ENCODE peak calls at places on chromosomes 2 and 18, in nine cellular contexts. X is fibroblast of mammary gland, K is choroid plexus epithelial cell, R is MM.1S, Q is brain microvascular endothelial cell, T is CD14-positive monocyte, V is ovary, F is endothelial cell, U is thoracic aorta. S is an unnamed sample.

GRCh38 chr2:72933646-72934151 is 16.4 kb downstream of the EMX1 start:
- DNase-seq in R (no peak), U (no peak), X (no peak), F (no peak), K (no peak), Q (no peak), T (no peak), V (no peak), S (no peak)

GRCh38 chr2:111905990-111906735 is 7.8 kb downstream of the MERTK start:
- DNase-seq in F (no peak), T (no peak), Q (no peak), V (no peak), X (no peak), K (no peak), U (no peak), R (peak; percentile 55), S (no peak)

GRCh38 chr2:30271300-30271699 is 40.0 kb downstream of the LBH start:
- DNase-seq in F (no peak), Q (no peak), R (no peak), V (no peak), U (no peak), X (no peak), T (no peak), K (no peak), S (no peak)

GRCh38 chr18:65091737-65092329 is 659.0 kb upstream of the CDH7 start:
- DNase-seq in U (no peak), F (peak; percentile 6), K (peak; percentile 31), V (no peak), T (no peak), Q (peak; percentile 10), X (peak; percentile 2), R (peak; percentile 60), S (no peak)

GRCh38 chr18:58590231-58590630 is 38.7 kb downstream of the ALPK2 start:
- DNase-seq in F (no peak), Q (peak; percentile 86), V (no peak), K (peak; percentile 95), U (no peak), X (peak; percentile 71), R (no peak), T (no peak), S (no peak)

GRCh38 chr18:55489742-55490055 is 98.3 kb downstream of the TCF4 start:
- DNase-seq in Q (no peak), X (no peak), F (no peak), R (peak; percentile 70), T (no peak), U (no peak), V (no peak), K (no peak), S (peak; percentile 30)

GRCh38 chr18:40314199-40314598 is 1640.8 kb upstream of the PIK3C3 start:
- DNase-seq in K (no peak), F (no peak), R (no peak), V (no peak), Q (no peak), U (no peak), T (no peak), X (no peak), S (no peak)

GRCh38 chr2:31151501-31151900 is 13.3 kb upstream of the GALNT14 start:
- DNase-seq in R (no peak), X (no peak), V (no peak), Q (no peak), U (no peak), F (no peak), K (no peak), T (no peak), S (no peak)

GRCh38 chr2:106886916-106887758 is 1.2 kb upstream of the ST6GAL2 start:
- DNase-seq in V (no peak), X (no peak), U (peak; percentile 11), F (peak; percentile 53), T (no peak), K (peak; percentile 31), Q (peak; percentile 20), R (no peak), S (no peak)

GRCh38 chr2:26347286-26347865 is 787 bp upstream of the ADGRF3 start:
- DNase-seq in T (no peak), X (peak; percentile 27), V (no peak), R (no peak), U (no peak), F (no peak), K (peak; percentile 50), Q (no peak), S (no peak)

GRCh38 chr18:36187826-36188721 is 777 bp downstream of the MOCOS start:
- DNase-seq in Q (no peak), U (no peak), R (no peak), V (peak; percentile 48), F (peak; percentile 10), T (no peak), K (no peak), X (peak; percentile 57), S (no peak)

GRCh38 chr18:36676629-36677028 is 152.2 kb downstream of the TPGS2 start:
- DNase-seq in T (no peak), V (no peak), K (no peak), R (no peak), X (no peak), Q (no peak), F (no peak), U (no peak), S (no peak)

GRCh38 chr18:3071676-3072075 is 58.7 kb upstream of the LPIN2 start:
- DNase-seq in R (no peak), V (no peak), T (no peak), U (no peak), Q (no peak), F (no peak), K (no peak), X (no peak), S (no peak)

GRCh38 chr18:3069671-3070433 is 56.9 kb upstream of the LPIN2 start:
- DNase-seq in Q (no peak), X (no peak), V (no peak), R (no peak), K (peak; percentile 16), T (no peak), U (no peak), F (no peak), S (no peak)

GRCh38 chr18:3074094-3074493 is 61.1 kb upstream of the LPIN2 start:
- DNase-seq in U (no peak), Q (no peak), T (no peak), V (no peak), K (no peak), R (no peak), X (no peak), F (no peak), S (no peak)

GRCh38 chr18:3075491-3075890 is 62.5 kb upstream of the LPIN2 start:
- DNase-seq in U (no peak), X (no peak), V (no peak), F (no peak), T (no peak), R (no peak), K (no peak), Q (no peak), S (no peak)
- TF ChIP-seq CTCF in U (no peak), X (no peak), V (no peak), F (no peak), T (no peak), R (no peak), K (no peak), Q (no peak), S (no peak)

GRCh38 chr2:7672685-7673071 is 755.5 kb downstream of the RNF144A start:
- DNase-seq in F (no peak), U (no peak), K (no peak), Q (no peak), T (no peak), X (no peak), V (no peak), R (no peak), S (no peak)

GRCh38 chr2:7671312-7671711 is 754.1 kb downstream of the RNF144A start:
- DNase-seq in U (no peak), K (no peak), T (no peak), R (no peak), X (no peak), V (no peak), Q (no peak), F (no peak), S (no peak)

GRCh38 chr2:7673101-7673500 is 755.9 kb downstream of the RNF144A start:
- DNase-seq in F (no peak), U (no peak), Q (no peak), T (no peak), R (no peak), V (no peak), X (no peak), K (no peak), S (no peak)

GRCh38 chr2:7672027-7672684 is 754.9 kb downstream of the RNF144A start:
- DNase-seq in F (peak; percentile 76), U (no peak), R (peak; percentile 22), Q (peak; percentile 62), K (peak; percentile 45), X (peak; percentile 68), T (no peak), V (no peak), S (peak; percentile 17)

GRCh38 chr2:7670905-7671304 is 753.7 kb downstream of the RNF144A start:
- DNase-seq in Q (no peak), T (no peak), U (no peak), X (peak; percentile 41), V (no peak), F (no peak), R (no peak), K (no peak), S (no peak)
- TF ChIP-seq CTCF in Q (no peak), T (no peak), U (no peak), X (no peak), V (no peak), F (no peak), R (no peak), K (no peak), S (no peak)

DNA sequence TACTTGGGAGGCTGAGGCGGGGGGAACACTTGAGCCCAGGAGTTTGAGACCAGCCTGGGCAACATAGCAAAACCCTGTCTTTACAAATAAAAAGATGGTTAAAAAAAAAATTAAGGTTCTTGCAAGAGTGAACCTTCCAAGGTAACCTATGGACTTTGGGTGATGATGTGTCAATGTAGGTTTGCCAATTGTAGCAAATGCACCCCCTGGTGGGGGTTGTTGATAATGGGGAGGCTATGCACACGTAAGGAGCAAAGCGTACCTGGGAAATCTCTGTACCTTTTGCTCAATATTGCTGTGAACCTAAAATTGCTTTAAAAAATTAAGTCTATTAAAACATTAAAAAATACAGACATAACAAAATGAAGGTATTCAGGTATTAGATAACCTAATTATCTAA is 70.4 kb downstream of the CWC22 start:
- DNase-seq in X (peak; percentile 37), R (peak; percentile 35), V (no peak), K (peak; percentile 40), T (no peak), U (no peak), F (peak; percentile 69), Q (no peak), S (no peak)
- TF ChIP-seq CTCF in X (peak; percentile 59), R (peak; percentile 44), V (no peak), K (peak; percentile 66), T (peak; percentile 43), U (no peak), F (peak; percentile 74), Q (peak; percentile 71), S (peak; percentile 40)

GRCh38 chr2:8654483-8654882 is 27.4 kb upstream of the ID2 start:
- DNase-seq in V (no peak), U (no peak), Q (no peak), R (no peak), T (no peak), X (no peak), K (no peak), F (no peak), S (no peak)
- TF ChIP-seq CTCF in V (no peak), U (no peak), Q (no peak), R (no peak), T (no peak), X (no peak), K (no peak), F (no peak), S (no peak)

S was measured in GM13977.